ENCODE peak calls at places on chromosome 4, in five cellular contexts. C is GM23338, U is suprapubic skin, Q is HepG2, J is spleen. N is an unnamed sample.
A peak's percentile ranks its signal among the peaks of the same experiment; 100 is the strongest.

GRCh38 chr4:149199594-149199993 is 616.0 kb downstream of the IQCM start:
- DNase-seq in C (no peak), U (no peak), Q (no peak), J (no peak), N (no peak)

GRCh38 chr4:13917010-13917409 is 289.5 kb upstream of the BOD1L1 start:
- DNase-seq in C (no peak), U (no peak), Q (no peak), J (no peak), N (no peak)

GRCh38 chr4:98710831-98711230 is 52.4 kb upstream of the TSPAN5 start:
- DNase-seq in C (no peak), U (no peak), Q (no peak), J (no peak), N (no peak)

GRCh38 chr4:40626183-40626990 is 3.3 kb downstream of the RBM47 start:
- DNase-seq in C (peak; percentile 47), U (no peak), Q (no peak), J (no peak), N (no peak)

GRCh38 chr4:73446336-73446938 is 10.4 kb downstream of the AFP start:
- DNase-seq in C (peak; percentile 81), U (no peak), Q (peak; percentile 78), J (no peak), N (no peak)

GRCh38 chr4:128387600-128388351 is 100.2 kb upstream of the PGRMC2 start:
- DNase-seq in C (no peak), U (no peak), Q (no peak), J (no peak), N (no peak)

GRCh38 chr4:79820427-79820826 is 252.6 kb downstream of the ANTXR2 start:
- DNase-seq in C (no peak), U (no peak), Q (no peak), J (no peak), N (no peak)

GRCh38 chr4:74364649-74365491 is at the start of gene EREG:
- DNase-seq in C (peak; percentile 94), U (no peak), Q (no peak), J (peak; percentile 84), N (no peak)

GRCh38 chr4:56261027-56261426 is 126.3 kb downstream of the AASDH start:
- DNase-seq in C (no peak), U (no peak), Q (no peak), J (no peak), N (peak; percentile 47)

GRCh38 chr4:1041936-1042330 is 30.5 kb downstream of the FGFRL1 start:
- DNase-seq in C (no peak), U (no peak), Q (no peak), J (no peak), N (no peak)

GRCh38 chr4:110628321-110629213 is 5.7 kb upstream of the PITX2 start:
- DNase-seq in C (peak; percentile 54), U (no peak), Q (no peak), J (no peak), N (no peak)

GRCh38 chr4:88458091-88458740 is 1.3 kb downstream of the HERC5 start:
- DNase-seq in C (no peak), U (no peak), Q (no peak), J (no peak), N (no peak)

GRCh38 chr4:87005369-87005689 is 70.5 kb downstream of the AFF1 start:
- DNase-seq in C (no peak), U (no peak), Q (no peak), J (no peak), N (no peak)

GRCh38 chr4:87006531-87007344 is 71.9 kb downstream of the AFF1 start:
- DNase-seq in C (peak; percentile 97), U (peak; percentile 94), Q (peak; percentile 84), J (peak; percentile 99), N (peak; percentile 98)

GRCh38 chr4:87007345-87008181 is 72.8 kb downstream of the AFF1 start:
- DNase-seq in C (peak; percentile 71), U (peak; percentile 80), Q (no peak), J (peak; percentile 87), N (peak; percentile 95)

GRCh38 chr4:87003266-87003665 is 68.5 kb downstream of the AFF1 start:
- DNase-seq in C (no peak), U (no peak), Q (no peak), J (no peak), N (no peak)

DNA sequence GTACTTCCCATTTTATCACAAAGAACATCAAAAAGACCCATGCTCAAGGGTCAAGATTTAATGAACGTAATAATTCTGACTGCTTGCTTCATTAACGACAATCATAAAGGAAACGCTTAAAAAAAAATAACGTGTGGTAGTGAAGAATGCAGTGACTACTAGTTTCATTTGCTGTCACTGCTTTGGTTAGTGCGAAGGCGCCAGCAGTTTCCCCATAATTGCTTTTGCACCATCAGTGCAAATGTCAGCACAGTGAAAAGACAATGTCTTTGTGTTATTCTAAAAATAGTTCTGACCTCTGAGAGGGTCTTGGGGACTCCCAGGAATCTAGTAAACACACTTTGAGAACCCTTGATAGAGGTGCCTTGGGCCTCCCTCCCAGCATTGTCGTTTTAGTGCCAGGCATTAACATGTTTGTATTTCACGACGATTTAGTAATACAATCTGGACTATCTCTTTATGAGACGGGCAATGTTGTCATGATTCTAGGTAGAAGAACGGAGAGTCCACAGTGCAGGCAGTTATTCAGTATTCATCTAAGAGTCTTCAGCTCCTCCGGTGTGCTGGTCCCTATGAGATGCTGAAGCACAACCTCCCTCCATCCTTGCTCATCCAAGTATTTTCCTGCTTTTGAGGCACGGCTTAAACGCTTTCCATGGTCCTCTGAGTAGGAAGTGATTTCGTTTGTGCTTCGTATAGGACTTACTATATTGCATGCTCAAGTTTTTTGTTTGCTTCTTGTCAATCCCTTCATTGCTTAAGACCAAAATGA is 71.1 kb downstream of the AFF1 start:
- DNase-seq in C (peak; percentile 51), U (no peak), Q (no peak), J (no peak), N (no peak)
- TF ChIP-seq POLR2AphosphoS5 in C (no peak), U (no peak), Q (no peak), J (peak; percentile 69), N (no peak)

DNA sequence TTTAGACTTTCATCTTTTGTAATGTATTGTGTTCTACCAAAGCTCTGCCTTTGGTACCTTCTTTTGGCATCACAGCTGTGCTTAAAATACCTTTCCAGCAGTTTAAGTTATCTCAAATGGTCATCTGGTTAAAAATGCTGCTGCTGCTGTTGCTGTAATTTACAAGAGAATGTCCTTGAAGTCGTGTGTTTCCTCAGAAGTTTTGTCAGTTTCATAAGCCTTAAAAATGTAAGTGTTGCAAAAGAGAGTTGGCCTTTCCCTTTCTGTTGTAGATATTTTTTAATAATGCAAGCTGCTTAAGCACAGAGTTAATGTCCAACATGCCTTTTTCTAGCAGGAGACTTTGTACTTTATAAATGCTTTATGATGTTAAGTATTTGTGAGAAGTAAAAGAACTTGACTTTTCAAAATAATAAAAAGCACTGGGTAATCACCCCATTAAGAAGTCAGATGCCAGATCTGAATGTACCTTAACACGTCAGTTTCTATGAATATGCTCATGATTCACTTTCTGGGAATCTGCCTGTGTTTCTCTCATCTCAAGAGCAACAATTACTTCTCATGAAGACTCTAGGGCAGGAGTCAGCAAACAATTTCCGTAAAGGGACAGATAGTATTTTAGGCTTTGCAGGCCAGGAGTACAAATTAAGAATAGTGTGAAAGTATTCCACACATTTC is 35.3 kb upstream of the TENM3 start:
- DNase-seq in C (peak; percentile 41), U (no peak), Q (no peak), J (no peak), N (no peak)
- TF ChIP-seq POLR2AphosphoS5 in C (no peak), U (no peak), Q (no peak), J (no peak), N (peak; percentile 49)

GRCh38 chr4:113539408-113539807 is 222.1 kb downstream of the CAMK2D start:
- DNase-seq in C (no peak), U (no peak), Q (no peak), J (no peak), N (no peak)

GRCh38 chr4:113537183-113537977 is 224.2 kb downstream of the CAMK2D start:
- DNase-seq in C (no peak), U (no peak), Q (no peak), J (no peak), N (no peak)

GRCh38 chr4:113541933-113542332 is 219.6 kb downstream of the CAMK2D start:
- DNase-seq in C (no peak), U (no peak), Q (no peak), J (no peak), N (no peak)

GRCh38 chr4:113540859-113541258 is 220.7 kb downstream of the CAMK2D start:
- DNase-seq in C (no peak), U (no peak), Q (no peak), J (no peak), N (no peak)
- TF ChIP-seq POLR2AphosphoS5 in C (no peak), U (no peak), Q (no peak), J (no peak), N (no peak)

GRCh38 chr4:53572595-53572994 is 18.7 kb downstream of the LNX1 start:
- DNase-seq in C (no peak), U (no peak), Q (no peak), J (no peak), N (no peak)

GRCh38 chr4:53575552-53575951 is 15.7 kb downstream of the LNX1 start:
- DNase-seq in C (no peak), U (no peak), Q (no peak), J (no peak), N (no peak)

GRCh38 chr4:53576218-53576617 is 15.1 kb downstream of the LNX1 start:
- DNase-seq in C (no peak), U (no peak), Q (no peak), J (no peak), N (no peak)

GRCh38 chr4:53573696-53574095 is 17.6 kb downstream of the LNX1 start:
- DNase-seq in C (no peak), U (no peak), Q (no peak), J (no peak), N (no peak)

DNA sequence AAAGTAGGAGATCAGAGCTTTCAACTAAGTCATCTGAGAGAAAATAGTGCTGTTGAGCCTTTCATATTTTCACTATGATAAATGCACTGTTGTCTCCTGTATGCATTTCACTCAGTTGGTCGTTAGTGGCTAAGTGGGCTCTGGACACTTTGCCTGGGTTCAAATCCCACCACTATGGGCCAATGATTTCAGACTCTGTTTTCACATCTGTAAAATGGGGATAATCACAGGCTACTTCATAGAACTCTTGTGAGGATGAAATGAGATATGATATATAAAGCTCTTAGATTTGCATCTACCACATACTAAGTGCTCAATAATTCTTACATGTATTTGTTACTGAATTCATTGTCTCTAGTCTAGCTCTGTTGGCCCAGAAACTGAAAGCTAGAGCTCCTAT is 16.8 kb downstream of the LNX1 start:
- DNase-seq in C (no peak), U (no peak), Q (no peak), J (no peak), N (no peak)
- TF ChIP-seq POLR2AphosphoS5 in C (no peak), U (no peak), Q (no peak), J (no peak), N (no peak)

GRCh38 chr4:70772929-70773555 is 51.3 kb downstream of the RUFY3 start:
- DNase-seq in C (no peak), U (no peak), Q (no peak), J (no peak), N (no peak)

GRCh38 chr4:70778888-70779422 is 57.2 kb downstream of the RUFY3 start:
- DNase-seq in C (no peak), U (no peak), Q (no peak), J (no peak), N (no peak)
- TF ChIP-seq POLR2AphosphoS5 in C (no peak), U (no peak), Q (no peak), J (peak; percentile 49), N (no peak)

GRCh38 chr4:7904942-7905341 is 34.7 kb downstream of the AFAP1 start:
- DNase-seq in C (no peak), U (no peak), Q (no peak), J (no peak), N (no peak)
- TF ChIP-seq POLR2AphosphoS5 in C (no peak), U (no peak), Q (no peak), J (no peak), N (no peak)